ENCODE peak calls at places on chromosomes 12 and 14, in six cellular contexts. Z is dorsolateral prefrontal cortex; C is A549; R is tibial nerve; I is endothelial cell of umbilical vein; F is CD8-positive, alpha-beta T cell. J is an unnamed sample.

GRCh38 chr12:3897400-3897910 is 24.3 kb upstream of the PARP11 start:
- DNase-seq in Z (no peak), C (no peak), R (no peak), I (no peak), F (no peak), J (no peak)

GRCh38 chr14:53384536-53384935 is 231.4 kb upstream of the DDHD1 start:
- DNase-seq in Z (peak), C (no peak), R (no peak), I (no peak), F (no peak), J (no peak)

GRCh38 chr14:105884808-105885281 is 358.5 kb downstream of the TMEM121 start:
- DNase-seq in Z (no peak), C (no peak), R (no peak), I (no peak), F (no peak), J (no peak)

GRCh38 chr12:29160230-29160629 is 11.2 kb downstream of the FAR2 start:
- DNase-seq in Z (no peak), C (no peak), R (no peak), I (no peak), F (no peak), J (no peak)

GRCh38 chr12:50505386-50505827 is 622 bp downstream of the DIP2B start:
- DNase-seq in Z (no peak), C (no peak), R (peak), I (peak), F (peak), J (no peak)

GRCh38 chr12:6039894-6040601 is 84.4 kb downstream of the VWF start:
- DNase-seq in Z (no peak), C (peak), R (no peak), I (peak), F (peak), J (peak)

GRCh38 chr12:122918827-122919226 is 22.9 kb upstream of the VPS37B start:
- DNase-seq in Z (no peak), C (no peak), R (no peak), I (no peak), F (no peak), J (no peak)

GRCh38 chr14:69059658-69060648 is 80.9 kb upstream of the ACTN1 start:
- DNase-seq in Z (no peak), C (peak), R (no peak), I (peak), F (no peak), J (peak)

GRCh38 chr14:51041117-51041531 is 53.8 kb downstream of the TRIM9 start:
- DNase-seq in Z (no peak), C (no peak), R (no peak), I (no peak), F (no peak), J (no peak)

GRCh38 chr12:116910645-116911449 is at the start of gene FBXW8:
- DNase-seq in Z (peak), C (peak), R (no peak), I (peak), F (peak), J (peak)

GRCh38 chr14:69535230-69535848 is 39.3 kb downstream of the CCDC177 start:
- DNase-seq in Z (peak), C (peak), R (no peak), I (peak), F (no peak), J (peak)

DNA sequence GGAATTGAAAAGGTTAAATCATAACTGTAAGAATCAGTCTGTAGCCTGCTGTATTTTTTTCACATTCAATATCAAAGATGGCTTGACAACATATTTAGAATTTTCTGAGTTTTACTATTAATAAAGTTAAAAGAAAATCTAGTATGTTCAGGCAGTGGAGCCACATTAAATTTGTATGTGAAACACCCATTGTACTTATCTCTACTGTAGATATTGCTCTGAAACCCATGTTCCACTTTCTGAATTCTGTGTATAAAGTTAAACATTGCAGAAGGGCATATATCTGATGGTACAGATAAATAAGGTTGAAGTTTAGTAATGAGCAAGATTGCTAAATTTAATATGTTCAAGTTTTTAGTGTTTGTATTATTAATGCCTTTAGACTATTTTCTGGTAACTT is 172.7 kb downstream of the FOXA1 start:
- DNase-seq in Z (no peak), C (no peak), R (no peak), I (no peak), F (no peak), J (no peak)
- H3K4me3 ChIP-seq in Z (no peak), C (no peak), R (no peak), I (no peak), F (no peak), J (no peak)

DNA sequence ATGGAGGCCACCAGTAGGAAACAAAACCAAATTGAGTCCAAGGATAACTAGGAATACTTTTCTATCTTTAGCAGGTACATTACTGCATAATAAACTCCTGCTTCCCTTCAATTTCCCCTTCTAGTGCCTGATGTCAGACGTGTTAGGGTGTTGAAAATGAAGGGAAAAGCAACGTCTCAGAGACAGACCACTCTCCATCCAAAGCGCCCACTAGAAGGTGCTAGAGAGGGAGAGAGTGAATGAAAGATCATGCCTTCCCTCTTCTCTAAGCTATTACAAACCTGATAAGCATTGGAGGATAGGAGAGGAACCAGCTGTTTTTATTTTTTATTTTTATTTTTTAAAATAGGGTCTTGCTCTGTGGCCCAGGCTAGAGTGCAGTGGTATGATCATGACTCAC is 64.1 kb downstream of the ZNF641 start:
- DNase-seq in Z (no peak), C (peak), R (no peak), I (no peak), F (no peak), J (no peak)
- TF ChIP-seq CTCF in Z (no peak), C (peak), R (no peak), I (peak), F (no peak), J (peak)

GRCh38 chr14:67820428-67820881 is 876 bp downstream of the RAD51B start:
- DNase-seq in Z (no peak), C (peak), R (no peak), I (peak), F (no peak), J (no peak)
- H3K4me3 ChIP-seq in Z (peak), C (peak), R (peak), I (peak), F (peak), J (peak)

DNA sequence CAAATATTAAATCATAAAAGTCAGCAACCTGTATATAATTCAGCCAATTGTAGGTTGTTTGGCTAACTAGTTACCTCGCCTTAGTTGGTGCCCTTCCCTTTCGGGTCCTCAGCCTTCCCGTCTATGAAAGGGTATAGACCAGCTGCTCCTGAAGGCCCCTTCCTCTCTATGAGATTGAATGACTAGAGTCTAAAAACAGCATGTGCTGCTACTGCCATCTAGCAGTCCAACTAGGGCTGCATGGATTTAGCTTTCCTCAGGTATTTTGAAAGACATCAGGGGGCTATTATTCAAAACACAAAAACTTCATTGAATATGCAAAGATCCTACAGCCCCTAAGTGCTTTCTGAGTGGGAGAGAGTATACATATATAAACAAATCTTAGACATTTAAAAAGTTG is 37.0 kb upstream of the TMEM263 start:
- DNase-seq in Z (no peak), C (peak), R (no peak), I (peak), F (no peak), J (no peak)
- TF ChIP-seq CTCF in Z (no peak), C (peak), R (peak), I (peak), F (no peak), J (peak)

GRCh38 chr12:66901136-66901932 is 222.5 kb upstream of the GRIP1 start:
- DNase-seq in Z (no peak), C (no peak), R (no peak), I (no peak), F (no peak), J (no peak)
- H3K4me3 ChIP-seq in Z (no peak), C (no peak), R (no peak), I (no peak), F (no peak), J (no peak)

J was measured in HFF-Myc.